ENCODE peak calls at places on chromosomes 1 and 21, in seven cellular contexts. O is endodermal cell, Y is left lung, H is esophagus squamous epithelium, Q is fibroblast of lung, J is lower lobe of right lung, I is endothelial cell of umbilical vein. B is an unnamed sample. For H3K4me1, the result is how much of the 10 kb centered on the place peaks cover.

GRCh38 chr1:27070390-27071048 is 57.9 kb upstream of the TENT5B start:
- DNase-seq in O (peak), Y (no peak), H (no peak), Q (no peak), J (no peak), I (no peak), B (peak)

GRCh38 chr1:155977607-155978324 is 581 bp downstream of the ARHGEF2 start:
- DNase-seq in O (peak), Y (no peak), H (no peak), Q (no peak), J (no peak), I (no peak), B (no peak)

GRCh38 chr1:209584186-209584776 is 767 bp downstream of the CAMK1G start:
- DNase-seq in O (no peak), Y (no peak), H (no peak), Q (no peak), J (no peak), I (no peak), B (no peak)

GRCh38 chr1:204434116-204434755 is 22.6 kb upstream of the PPP1R15B start:
- DNase-seq in O (no peak), Y (no peak), H (no peak), Q (no peak), J (no peak), I (no peak), B (no peak)

GRCh38 chr1:107141491-107142369 is 891 bp downstream of the NTNG1 start:
- DNase-seq in O (peak), Y (peak), H (no peak), Q (peak), J (peak), I (peak), B (peak)

GRCh38 chr1:3217887-3218679 is 149.1 kb downstream of the PRDM16 start:
- DNase-seq in O (no peak), Y (no peak), H (no peak), Q (no peak), J (no peak), I (no peak), B (no peak)

GRCh38 chr1:204711947-204712701 is 26.6 kb upstream of the LRRN2 start:
- DNase-seq in O (peak), Y (no peak), H (no peak), Q (no peak), J (no peak), I (no peak), B (no peak)

GRCh38 chr1:243968413-243968812 is 82.7 kb upstream of the ZBTB18 start:
- DNase-seq in O (no peak), Y (no peak), H (no peak), Q (peak), J (no peak), I (no peak), B (no peak)

GRCh38 chr1:217660353-217661062 is 29.4 kb downstream of the SPATA17 start:
- DNase-seq in O (no peak), Y (no peak), H (no peak), Q (peak), J (no peak), I (peak), B (peak)

GRCh38 chr21:41321211-41321907 is 4.8 kb downstream of the FAM3B start:
- DNase-seq in O (no peak), Y (peak), H (no peak), Q (no peak), J (no peak), I (no peak), B (no peak)
- TF ChIP-seq CTCF in O (no peak), Y (no peak), H (no peak), Q (no peak), J (no peak), I (no peak), B (no peak)

GRCh38 chr21:23968722-23969647 is 1638.3 kb downstream of the MRPL39 start:
- DNase-seq in O (peak), Y (no peak), H (no peak), Q (peak), J (no peak), I (peak), B (no peak)
- H3K4me1 ChIP-seq in O (under half), Y (under half), H (under half), Q (under half), J (under half), I (under half), B (under half)

GRCh38 chr21:15976807-15977206 is 247.0 kb downstream of the USP25 start:
- DNase-seq in O (peak), Y (no peak), H (no peak), Q (no peak), J (no peak), I (peak), B (no peak)
- TF ChIP-seq CTCF in O (peak), Y (no peak), H (no peak), Q (peak), J (no peak), I (peak), B (peak)

GRCh38 chr1:182610606-182611194 is 6.5 kb upstream of the RGS16 start:
- DNase-seq in O (no peak), Y (no peak), H (no peak), Q (no peak), J (no peak), I (no peak), B (no peak)
- H3K4me1 ChIP-seq in O (under half), Y (under half), H (under half), Q (under half), J (under half), I (under half), B (under half)

DNA sequence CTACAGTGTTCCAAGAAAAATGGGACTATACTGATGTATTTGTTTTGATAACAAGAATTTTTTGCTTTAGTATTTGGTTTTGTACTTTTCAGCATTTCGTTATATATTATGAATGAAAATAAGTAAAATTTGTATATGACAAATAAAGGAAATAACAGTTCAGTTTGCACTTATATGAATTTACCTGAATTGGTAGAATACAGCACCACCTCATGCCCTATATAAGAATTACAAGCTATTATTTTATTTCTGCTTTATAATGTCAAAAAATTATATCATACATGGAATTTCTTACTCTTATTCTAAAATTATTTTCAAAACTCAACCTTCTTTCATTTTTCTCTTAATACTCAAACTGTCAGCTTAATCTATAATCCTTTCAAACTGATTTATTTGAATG is 14.6 kb downstream of the EFCAB7 start:
- DNase-seq in O (no peak), Y (no peak), H (no peak), Q (no peak), J (no peak), I (peak), B (no peak)
- TF ChIP-seq CTCF in O (peak), Y (peak), H (peak), Q (no peak), J (peak), I (peak), B (peak)

DNA sequence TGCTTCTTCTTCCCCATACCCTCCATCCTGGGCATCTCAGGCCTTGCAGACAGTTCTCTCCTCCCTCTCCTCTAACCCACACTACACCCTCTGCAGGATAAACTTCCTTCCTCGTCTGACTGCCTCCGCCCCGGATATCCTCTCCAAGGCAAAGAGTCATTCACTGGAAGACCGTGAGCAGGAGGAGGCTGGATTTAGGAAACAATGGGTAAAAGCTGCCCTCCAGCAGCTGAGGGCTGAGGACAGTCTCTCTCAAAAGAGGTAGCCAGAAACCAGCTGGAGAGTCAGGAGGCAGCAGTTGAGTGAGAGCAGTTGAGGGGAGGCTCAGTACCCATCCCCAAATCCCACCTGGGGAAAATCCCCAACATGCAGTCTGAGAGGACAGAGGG is 1.4 kb downstream of the CSRP1 start:
- DNase-seq in O (peak), Y (no peak), H (no peak), Q (peak), J (no peak), I (peak), B (no peak)
- H3K4me1 ChIP-seq in O (under half), Y (half or more), H (half or more), Q (under half), J (half or more), I (half or more), B (under half)

B was measured in foreskin keratinocyte.